ENCODE peak calls at places on chromosome 22, in seven cellular contexts. One of them, this sample, is unnamed.

GRCh38 chr22:46196268-46196667 is 45.9 kb downstream of the PPARA start:
- DNase-seq in fibroblast of lung: no peak
- DNase-seq in mammary epithelial cell: no peak
- DNase-seq in neuronal stem cell: no peak
- DNase-seq in mesendoderm: no peak
- DNase-seq in neural progenitor cell: no peak
- DNase-seq in endodermal cell: no peak
- DNase-seq in this sample: no peak

GRCh38 chr22:34886812-34887211 is 179.1 kb upstream of the ISX start:
- DNase-seq in neural progenitor cell: no peak
- DNase-seq in neuronal stem cell: no peak
- DNase-seq in mesendoderm: no peak
- DNase-seq in endodermal cell: no peak
- DNase-seq in fibroblast of lung: peak; percentile 15
- DNase-seq in mammary epithelial cell: peak; percentile 78
- DNase-seq in this sample: no peak

GRCh38 chr22:48528221-48528915 is 1299.3 kb downstream of the BRD1 start:
- DNase-seq in mammary epithelial cell: no peak
- DNase-seq in neuronal stem cell: no peak
- DNase-seq in neural progenitor cell: no peak
- DNase-seq in fibroblast of lung: no peak
- DNase-seq in mesendoderm: no peak
- DNase-seq in endodermal cell: no peak
- DNase-seq in this sample: no peak

GRCh38 chr22:47322854-47323253 is 560.4 kb downstream of the TBC1D22A start:
- DNase-seq in neural progenitor cell: no peak
- DNase-seq in mammary epithelial cell: no peak
- DNase-seq in endodermal cell: no peak
- DNase-seq in neuronal stem cell: no peak
- DNase-seq in mesendoderm: no peak
- DNase-seq in fibroblast of lung: no peak
- DNase-seq in this sample: no peak

GRCh38 chr22:25062378-25063095 is 110.0 kb downstream of the KIAA1671 start:
- DNase-seq in mesendoderm: no peak
- DNase-seq in neuronal stem cell: no peak
- DNase-seq in mammary epithelial cell: no peak
- DNase-seq in fibroblast of lung: no peak
- DNase-seq in endodermal cell: no peak
- DNase-seq in neural progenitor cell: no peak
- DNase-seq in this sample: peak; percentile 89

GRCh38 chr22:37880668-37881440 is 25.2 kb upstream of the MICALL1 start:
- DNase-seq in mesendoderm: no peak
- DNase-seq in mammary epithelial cell: peak; percentile 37
- DNase-seq in neuronal stem cell: no peak
- DNase-seq in endodermal cell: no peak
- DNase-seq in neural progenitor cell: no peak
- DNase-seq in fibroblast of lung: peak; percentile 67
- DNase-seq in this sample: no peak

GRCh38 chr22:24789516-24789915 is 15.0 kb upstream of the PIWIL3 start:
- DNase-seq in mammary epithelial cell: no peak
- DNase-seq in endodermal cell: peak; percentile 36
- DNase-seq in mesendoderm: no peak
- DNase-seq in neural progenitor cell: no peak
- DNase-seq in fibroblast of lung: no peak
- DNase-seq in neuronal stem cell: no peak
- DNase-seq in this sample: no peak

GRCh38 chr22:29040385-29041275 is 21.0 kb downstream of the C22orf31 start:
- DNase-seq in neural progenitor cell: peak; percentile 82
- DNase-seq in neuronal stem cell: peak; percentile 62
- DNase-seq in endodermal cell: peak; percentile 83
- DNase-seq in mammary epithelial cell: peak; percentile 63
- DNase-seq in mesendoderm: peak; percentile 79
- DNase-seq in fibroblast of lung: peak; percentile 86
- DNase-seq in this sample: peak; percentile 70

GRCh38 chr22:19789406-19789805 is 28.8 kb downstream of the TBX1 start:
- DNase-seq in neural progenitor cell: no peak
- DNase-seq in fibroblast of lung: no peak
- DNase-seq in neuronal stem cell: no peak
- DNase-seq in mammary epithelial cell: no peak
- DNase-seq in endodermal cell: no peak
- DNase-seq in mesendoderm: no peak
- DNase-seq in this sample: no peak

GRCh38 chr22:29994941-29995340 is 85.3 kb upstream of the HORMAD2 start:
- DNase-seq in fibroblast of lung: peak; percentile 63
- DNase-seq in mesendoderm: no peak
- DNase-seq in neuronal stem cell: no peak
- DNase-seq in endodermal cell: no peak
- DNase-seq in mammary epithelial cell: no peak
- DNase-seq in neural progenitor cell: no peak
- DNase-seq in this sample: no peak

GRCh38 chr22:49212002-49212401 is 615.7 kb downstream of the BRD1 start:
- DNase-seq in mammary epithelial cell: no peak
- DNase-seq in neuronal stem cell: no peak
- DNase-seq in fibroblast of lung: no peak
- DNase-seq in endodermal cell: peak; percentile 4
- DNase-seq in neural progenitor cell: no peak
- DNase-seq in mesendoderm: no peak
- DNase-seq in this sample: no peak

GRCh38 chr22:45972091-45972867 is 4.7 kb downstream of the WNT7B start:
- DNase-seq in mammary epithelial cell: no peak
- DNase-seq in neuronal stem cell: no peak
- DNase-seq in endodermal cell: peak; percentile 65
- DNase-seq in neural progenitor cell: peak; percentile 59
- DNase-seq in mesendoderm: no peak
- DNase-seq in fibroblast of lung: peak; percentile 58
- DNase-seq in this sample: no peak

GRCh38 chr22:49747130-49747529 is 80.5 kb downstream of the BRD1 start:
- DNase-seq in endodermal cell: no peak
- DNase-seq in mesendoderm: no peak
- DNase-seq in mammary epithelial cell: no peak
- DNase-seq in neuronal stem cell: no peak
- DNase-seq in fibroblast of lung: no peak
- DNase-seq in neural progenitor cell: no peak
- DNase-seq in this sample: no peak

GRCh38 chr22:28077166-28077565 is 158.1 kb upstream of the PITPNB start:
- DNase-seq in endodermal cell: no peak
- DNase-seq in mammary epithelial cell: no peak
- DNase-seq in fibroblast of lung: no peak
- DNase-seq in neuronal stem cell: no peak
- DNase-seq in neural progenitor cell: no peak
- DNase-seq in mesendoderm: no peak
- DNase-seq in this sample: no peak

GRCh38 chr22:45073064-45073463 is 63.3 kb upstream of the PHF21B start:
- DNase-seq in neural progenitor cell: no peak
- DNase-seq in fibroblast of lung: no peak
- DNase-seq in mammary epithelial cell: no peak
- DNase-seq in neuronal stem cell: no peak
- DNase-seq in endodermal cell: no peak
- DNase-seq in mesendoderm: no peak
- DNase-seq in this sample: no peak

GRCh38 chr22:22397292-22397870 is 111.2 kb downstream of the ZNF280B start:
- DNase-seq in neuronal stem cell: no peak
- DNase-seq in endodermal cell: peak; percentile 70
- DNase-seq in fibroblast of lung: peak; percentile 23
- DNase-seq in mesendoderm: peak; percentile 34
- DNase-seq in mammary epithelial cell: peak; percentile 21
- DNase-seq in neural progenitor cell: peak; percentile 52
- DNase-seq in this sample: peak; percentile 62

GRCh38 chr22:46905415-46905814 is 143.0 kb downstream of the TBC1D22A start:
- DNase-seq in fibroblast of lung: no peak
- DNase-seq in endodermal cell: no peak
- DNase-seq in neural progenitor cell: no peak
- DNase-seq in neuronal stem cell: no peak
- DNase-seq in mesendoderm: no peak
- DNase-seq in mammary epithelial cell: no peak
- DNase-seq in this sample: no peak

GRCh38 chr22:45064313-45065268 is 54.8 kb upstream of the PHF21B start:
- DNase-seq in neural progenitor cell: no peak
- DNase-seq in mammary epithelial cell: peak; percentile 92
- DNase-seq in mesendoderm: no peak
- DNase-seq in endodermal cell: no peak
- DNase-seq in fibroblast of lung: peak; percentile 88
- DNase-seq in neuronal stem cell: no peak
- DNase-seq in this sample: peak; percentile 23

GRCh38 chr22:25202290-25202921 is 2.7 kb downstream of the CRYBB3 start:
- DNase-seq in neural progenitor cell: peak; percentile 84
- DNase-seq in mesendoderm: peak; percentile 78
- DNase-seq in mammary epithelial cell: peak; percentile 33
- DNase-seq in fibroblast of lung: peak; percentile 28
- DNase-seq in neuronal stem cell: peak; percentile 71
- DNase-seq in endodermal cell: peak; percentile 94
- DNase-seq in this sample: peak; percentile 68

GRCh38 chr22:46854125-46854870 is 91.8 kb downstream of the TBC1D22A start:
- DNase-seq in endodermal cell: peak; percentile 39
- DNase-seq in neuronal stem cell: no peak
- DNase-seq in mammary epithelial cell: no peak
- DNase-seq in fibroblast of lung: no peak
- DNase-seq in mesendoderm: no peak
- DNase-seq in neural progenitor cell: no peak
- DNase-seq in this sample: no peak

GRCh38 chr22:19959587-19960490 is 18.2 kb upstream of the TXNRD2 start:
- DNase-seq in neural progenitor cell: no peak
- DNase-seq in mammary epithelial cell: no peak
- DNase-seq in mesendoderm: no peak
- DNase-seq in fibroblast of lung: no peak
- DNase-seq in neuronal stem cell: no peak
- DNase-seq in endodermal cell: no peak
- DNase-seq in this sample: no peak

GRCh38 chr22:17536269-17536668 is 27.0 kb upstream of the SLC25A18 start:
- DNase-seq in fibroblast of lung: peak; percentile 37
- DNase-seq in endodermal cell: no peak
- DNase-seq in neuronal stem cell: no peak
- DNase-seq in neural progenitor cell: no peak
- DNase-seq in mammary epithelial cell: no peak
- DNase-seq in mesendoderm: no peak
- DNase-seq in this sample: no peak

GRCh38 chr22:25362215-25362882 is 142.9 kb downstream of the CRYBB2 start:
- DNase-seq in mesendoderm: peak; percentile 69
- DNase-seq in neural progenitor cell: peak; percentile 82
- DNase-seq in endodermal cell: peak; percentile 96
- DNase-seq in neuronal stem cell: peak; percentile 67
- DNase-seq in fibroblast of lung: peak; percentile 15
- DNase-seq in mammary epithelial cell: no peak
- DNase-seq in this sample: peak; percentile 77

GRCh38 chr22:28958611-28959010 is 75.2 kb downstream of the ZNRF3 start:
- DNase-seq in neuronal stem cell: no peak
- DNase-seq in fibroblast of lung: peak; percentile 51
- DNase-seq in mammary epithelial cell: peak; percentile 58
- DNase-seq in mesendoderm: no peak
- DNase-seq in endodermal cell: no peak
- DNase-seq in neural progenitor cell: no peak
- DNase-seq in this sample: no peak

GRCh38 chr22:42960146-42960509 is 54.8 kb downstream of the PACSIN2 start:
- DNase-seq in endodermal cell: peak; percentile 46
- DNase-seq in mesendoderm: no peak
- DNase-seq in mammary epithelial cell: no peak
- DNase-seq in neuronal stem cell: no peak
- DNase-seq in fibroblast of lung: no peak
- DNase-seq in neural progenitor cell: no peak
- DNase-seq in this sample: no peak

GRCh38 chr22:40111451-40111850 is 66.3 kb upstream of the TNRC6B start:
- DNase-seq in neural progenitor cell: no peak
- DNase-seq in endodermal cell: no peak
- DNase-seq in fibroblast of lung: no peak
- DNase-seq in mesendoderm: no peak
- DNase-seq in mammary epithelial cell: no peak
- DNase-seq in neuronal stem cell: no peak
- DNase-seq in this sample: no peak

GRCh38 chr22:40112595-40112994 is 65.1 kb upstream of the TNRC6B start:
- DNase-seq in mesendoderm: no peak
- DNase-seq in neural progenitor cell: no peak
- DNase-seq in neuronal stem cell: no peak
- DNase-seq in mammary epithelial cell: no peak
- DNase-seq in endodermal cell: no peak
- DNase-seq in fibroblast of lung: no peak
- DNase-seq in this sample: no peak

GRCh38 chr22:40105755-40106154 is 72.0 kb upstream of the TNRC6B start:
- DNase-seq in mammary epithelial cell: no peak
- DNase-seq in endodermal cell: no peak
- DNase-seq in mesendoderm: no peak
- DNase-seq in neuronal stem cell: no peak
- DNase-seq in neural progenitor cell: no peak
- DNase-seq in fibroblast of lung: no peak
- DNase-seq in this sample: no peak

GRCh38 chr22:40107756-40108437 is 69.8 kb upstream of the TNRC6B start:
- DNase-seq in neuronal stem cell: no peak
- DNase-seq in neural progenitor cell: no peak
- DNase-seq in mammary epithelial cell: peak; percentile 57
- DNase-seq in fibroblast of lung: no peak
- DNase-seq in endodermal cell: no peak
- DNase-seq in mesendoderm: peak; percentile 11
- DNase-seq in this sample: peak; percentile 46

DNA sequence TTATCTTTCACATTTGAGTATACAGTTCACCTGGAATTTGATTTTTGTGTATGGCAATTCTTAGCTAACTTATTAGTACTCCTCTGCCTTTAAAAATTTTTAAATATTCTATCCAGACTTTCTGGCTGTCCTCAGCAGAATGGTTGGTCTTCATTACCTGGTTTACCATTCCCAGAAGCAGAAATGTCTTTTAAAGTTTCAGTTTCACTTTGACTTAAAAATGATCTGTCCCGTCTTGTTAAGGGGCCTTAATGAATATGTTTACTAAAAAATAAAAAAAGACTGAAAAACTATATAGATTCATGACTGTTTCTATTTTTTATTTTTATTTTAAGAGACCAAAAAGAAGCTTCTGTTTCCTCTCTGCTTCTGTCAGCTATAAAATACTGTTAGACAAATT is 70.5 kb upstream of the TNRC6B start:
- DNase-seq in mammary epithelial cell: no peak
- DNase-seq in fibroblast of lung: no peak
- DNase-seq in mesendoderm: no peak
- DNase-seq in endodermal cell: no peak
- DNase-seq in neural progenitor cell: no peak
- DNase-seq in neuronal stem cell: no peak
- DNase-seq in this sample: no peak
- H3K9ac ChIP-seq in mammary epithelial cell: peak overlapping the region; percentile 38
- H3K9ac ChIP-seq in fibroblast of lung: no peak overlapping the region
- H3K9ac ChIP-seq in mesendoderm: no peak overlapping the region
- H3K9ac ChIP-seq in endodermal cell: no peak overlapping the region
- H3K9ac ChIP-seq in neural progenitor cell: no peak overlapping the region
- H3K9ac ChIP-seq in neuronal stem cell: no peak overlapping the region
- H3K9ac ChIP-seq in this sample: peak overlapping the region; percentile 34

GRCh38 chr22:44026630-44027511 is 2.8 kb downstream of the PARVB start:
- DNase-seq in mesendoderm: no peak
- DNase-seq in neural progenitor cell: no peak
- DNase-seq in endodermal cell: no peak
- DNase-seq in mammary epithelial cell: no peak
- DNase-seq in fibroblast of lung: peak; percentile 69
- DNase-seq in neuronal stem cell: no peak
- DNase-seq in this sample: no peak
- H3K9ac ChIP-seq in mesendoderm: no peak overlapping the region
- H3K9ac ChIP-seq in neural progenitor cell: no peak overlapping the region
- H3K9ac ChIP-seq in endodermal cell: no peak overlapping the region
- H3K9ac ChIP-seq in mammary epithelial cell: no peak overlapping the region
- H3K9ac ChIP-seq in fibroblast of lung: peak overlapping the region; percentile 62
- H3K9ac ChIP-seq in neuronal stem cell: peak overlapping the region; percentile 0
- H3K9ac ChIP-seq in this sample: no peak overlapping the region

GRCh38 chr22:36588285-36588684 is 59.3 kb upstream of the EIF3D start:
- DNase-seq in endodermal cell: peak; percentile 32
- DNase-seq in mammary epithelial cell: no peak
- DNase-seq in neuronal stem cell: no peak
- DNase-seq in neural progenitor cell: no peak
- DNase-seq in mesendoderm: no peak
- DNase-seq in fibroblast of lung: no peak
- DNase-seq in this sample: no peak
- H3K9ac ChIP-seq in endodermal cell: no peak overlapping the region
- H3K9ac ChIP-seq in mammary epithelial cell: no peak overlapping the region
- H3K9ac ChIP-seq in neuronal stem cell: no peak overlapping the region
- H3K9ac ChIP-seq in neural progenitor cell: no peak overlapping the region
- H3K9ac ChIP-seq in mesendoderm: no peak overlapping the region
- H3K9ac ChIP-seq in fibroblast of lung: no peak overlapping the region
- H3K9ac ChIP-seq in this sample: no peak overlapping the region

GRCh38 chr22:31086703-31087330 is 5.7 kb downstream of the SMTN start:
- DNase-seq in fibroblast of lung: no peak
- DNase-seq in mammary epithelial cell: peak; percentile 73
- DNase-seq in mesendoderm: no peak
- DNase-seq in neuronal stem cell: no peak
- DNase-seq in neural progenitor cell: no peak
- DNase-seq in endodermal cell: no peak
- DNase-seq in this sample: no peak
- H3K9ac ChIP-seq in fibroblast of lung: no peak overlapping the region
- H3K9ac ChIP-seq in mammary epithelial cell: no peak overlapping the region
- H3K9ac ChIP-seq in mesendoderm: no peak overlapping the region
- H3K9ac ChIP-seq in neuronal stem cell: no peak overlapping the region
- H3K9ac ChIP-seq in neural progenitor cell: no peak overlapping the region
- H3K9ac ChIP-seq in endodermal cell: no peak overlapping the region
- H3K9ac ChIP-seq in this sample: no peak overlapping the region

This sample was measured in DND-41.